ENCODE peak calls at places on chromosomes 13 and 19, in four cellular contexts. One of them, this sample, is unnamed.

GRCh38 chr13:71661921-71662320 is 205.1 kb downstream of the DACH1 start:
- DNase-seq in HepG2: no peak
- DNase-seq in GM12878: no peak
- DNase-seq in K562: no peak
- DNase-seq in this sample: no peak

GRCh38 chr13:25752957-25753540 is 298.8 kb downstream of the SHISA2 start:
- DNase-seq in K562: no peak
- DNase-seq in HepG2: no peak
- DNase-seq in GM12878: no peak
- DNase-seq in this sample: no peak

GRCh38 chr19:39778763-39779162 is at the start of gene LEUTX:
- DNase-seq in GM12878: peak
- DNase-seq in HepG2: no peak
- DNase-seq in K562: no peak
- DNase-seq in this sample: no peak

GRCh38 chr13:112573710-112574109 is 14.2 kb downstream of the TUBGCP3 start:
- DNase-seq in GM12878: no peak
- DNase-seq in K562: no peak
- DNase-seq in HepG2: no peak
- DNase-seq in this sample: no peak

GRCh38 chr19:20664917-20665781 is 3.8 kb upstream of the ZNF626 start:
- DNase-seq in GM12878: no peak
- DNase-seq in K562: no peak
- DNase-seq in HepG2: peak
- DNase-seq in this sample: no peak

GRCh38 chr13:50082426-50083283 is 67.4 kb downstream of the KCNRG start:
- DNase-seq in GM12878: peak
- DNase-seq in K562: peak
- DNase-seq in HepG2: peak
- DNase-seq in this sample: no peak

GRCh38 chr19:44308011-44308410 is 3.2 kb upstream of the ZNF235 start:
- DNase-seq in GM12878: no peak
- DNase-seq in K562: no peak
- DNase-seq in HepG2: no peak
- DNase-seq in this sample: no peak

GRCh38 chr13:99704390-99704789 is 203.1 kb downstream of the TM9SF2 start:
- DNase-seq in GM12878: no peak
- DNase-seq in HepG2: no peak
- DNase-seq in K562: no peak
- DNase-seq in this sample: no peak

GRCh38 chr13:99009987-99010551 is 32.2 kb upstream of the DOCK9 start:
- DNase-seq in HepG2: no peak
- DNase-seq in GM12878: no peak
- DNase-seq in K562: no peak
- DNase-seq in this sample: no peak

GRCh38 chr13:75635101-75635620 is 969 bp upstream of the LMO7 start:
- DNase-seq in K562: no peak
- DNase-seq in GM12878: no peak
- DNase-seq in HepG2: peak
- DNase-seq in this sample: no peak

GRCh38 chr19:47729468-47729798 is 15.9 kb upstream of the NOP53 start:
- DNase-seq in HepG2: no peak
- DNase-seq in K562: peak
- DNase-seq in GM12878: no peak
- DNase-seq in this sample: peak

GRCh38 chr19:2770055-2771013 is 12.7 kb downstream of the SGTA start:
- DNase-seq in K562: no peak
- DNase-seq in HepG2: no peak
- DNase-seq in GM12878: no peak
- DNase-seq in this sample: no peak

GRCh38 chr19:31214086-31214485 is 135.2 kb downstream of the TSHZ3 start:
- DNase-seq in K562: peak
- DNase-seq in GM12878: no peak
- DNase-seq in HepG2: no peak
- DNase-seq in this sample: no peak

GRCh38 chr13:112740502-112741131 is 50.8 kb downstream of the ATP11A start:
- DNase-seq in K562: peak
- DNase-seq in HepG2: no peak
- DNase-seq in GM12878: no peak
- DNase-seq in this sample: no peak

GRCh38 chr13:72174549-72174948 is 307.5 kb upstream of the DACH1 start:
- DNase-seq in GM12878: no peak
- DNase-seq in HepG2: no peak
- DNase-seq in K562: no peak
- DNase-seq in this sample: no peak

GRCh38 chr19:7099597-7099921 is 30.1 kb downstream of the ZNF557 start:
- DNase-seq in K562: no peak
- DNase-seq in GM12878: no peak
- DNase-seq in HepG2: no peak
- DNase-seq in this sample: no peak
- H3K9ac ChIP-seq in K562: peak
- H3K9ac ChIP-seq in GM12878: peak
- H3K9ac ChIP-seq in HepG2: peak
- H3K9ac ChIP-seq in this sample: peak

GRCh38 chr19:15841875-15842569 is 26.6 kb upstream of the OR10H1 start:
- DNase-seq in HepG2: no peak
- DNase-seq in K562: peak
- DNase-seq in GM12878: no peak
- DNase-seq in this sample: no peak

GRCh38 chr19:15840833-15841232 is 25.4 kb upstream of the OR10H1 start:
- DNase-seq in K562: no peak
- DNase-seq in GM12878: no peak
- DNase-seq in HepG2: no peak
- DNase-seq in this sample: no peak

GRCh38 chr19:15836345-15836594 is 20.8 kb upstream of the OR10H1 start:
- DNase-seq in HepG2: no peak
- DNase-seq in GM12878: no peak
- DNase-seq in K562: no peak
- DNase-seq in this sample: no peak

GRCh38 chr19:15831626-15832025 is 16.2 kb upstream of the OR10H1 start:
- DNase-seq in HepG2: no peak
- DNase-seq in GM12878: no peak
- DNase-seq in K562: no peak
- DNase-seq in this sample: no peak

GRCh38 chr19:15836595-15837398 is 21.3 kb upstream of the OR10H1 start:
- DNase-seq in GM12878: peak
- DNase-seq in K562: peak
- DNase-seq in HepG2: peak
- DNase-seq in this sample: no peak
- TF ChIP-seq HDAC6 in GM12878: peak
- TF ChIP-seq HDAC6 in K562: peak
- TF ChIP-seq HDAC6 in HepG2: no peak
- TF ChIP-seq HDAC6 in this sample: no peak

GRCh38 chr19:42831221-42832019 is 48.1 kb downstream of the PSG1 start:
- DNase-seq in HepG2: peak
- DNase-seq in K562: no peak
- DNase-seq in GM12878: no peak
- DNase-seq in this sample: no peak
- TF ChIP-seq CTCF in HepG2: no peak
- TF ChIP-seq CTCF in K562: no peak
- TF ChIP-seq CTCF in GM12878: no peak
- TF ChIP-seq CTCF in this sample: no peak

GRCh38 chr19:33298146-33298911 is 4.0 kb downstream of the CEBPA start:
- DNase-seq in GM12878: no peak
- DNase-seq in K562: no peak
- DNase-seq in HepG2: no peak
- DNase-seq in this sample: no peak

GRCh38 chr19:33301900-33302174 is 497 bp downstream of the CEBPA start:
- DNase-seq in K562: no peak
- DNase-seq in HepG2: no peak
- DNase-seq in GM12878: no peak
- DNase-seq in this sample: no peak

GRCh38 chr19:33299061-33299665 is 3.2 kb downstream of the CEBPA start:
- DNase-seq in HepG2: no peak
- DNase-seq in GM12878: no peak
- DNase-seq in K562: no peak
- DNase-seq in this sample: no peak

GRCh38 chr19:33301011-33301899 is 1.1 kb downstream of the CEBPA start:
- DNase-seq in GM12878: no peak
- DNase-seq in K562: no peak
- DNase-seq in HepG2: no peak
- DNase-seq in this sample: peak

GRCh38 chr19:33300016-33300981 is 2.0 kb downstream of the CEBPA start:
- DNase-seq in K562: no peak
- DNase-seq in HepG2: peak
- DNase-seq in GM12878: no peak
- DNase-seq in this sample: peak
- H3K9ac ChIP-seq in K562: no peak
- H3K9ac ChIP-seq in HepG2: peak
- H3K9ac ChIP-seq in GM12878: no peak
- H3K9ac ChIP-seq in this sample: no peak

GRCh38 chr19:583198-583967 is 6.3 kb upstream of the HCN2 start:
- DNase-seq in GM12878: no peak
- DNase-seq in HepG2: no peak
- DNase-seq in K562: no peak
- DNase-seq in this sample: no peak

GRCh38 chr19:583968-584239 is 5.8 kb upstream of the HCN2 start:
- DNase-seq in GM12878: no peak
- DNase-seq in HepG2: no peak
- DNase-seq in K562: no peak
- DNase-seq in this sample: no peak

GRCh38 chr19:582497-583197 is 7.0 kb upstream of the HCN2 start:
- DNase-seq in K562: no peak
- DNase-seq in GM12878: no peak
- DNase-seq in HepG2: no peak
- DNase-seq in this sample: no peak

GRCh38 chr19:585551-586110 is 4.0 kb upstream of the HCN2 start:
- DNase-seq in K562: no peak
- DNase-seq in GM12878: no peak
- DNase-seq in HepG2: no peak
- DNase-seq in this sample: no peak

GRCh38 chr19:584240-585001 is 5.3 kb upstream of the HCN2 start:
- DNase-seq in HepG2: no peak
- DNase-seq in K562: peak
- DNase-seq in GM12878: no peak
- DNase-seq in this sample: no peak
- TF ChIP-seq HDAC6 in HepG2: no peak
- TF ChIP-seq HDAC6 in K562: no peak
- TF ChIP-seq HDAC6 in GM12878: no peak
- TF ChIP-seq HDAC6 in this sample: no peak

GRCh38 chr19:6664916-6665315 is 5.0 kb downstream of the TNFSF14 start:
- DNase-seq in HepG2: no peak
- DNase-seq in K562: no peak
- DNase-seq in GM12878: no peak
- DNase-seq in this sample: no peak
- TF ChIP-seq CTCF in HepG2: no peak
- TF ChIP-seq CTCF in K562: no peak
- TF ChIP-seq CTCF in GM12878: no peak
- TF ChIP-seq CTCF in this sample: no peak

DNA sequence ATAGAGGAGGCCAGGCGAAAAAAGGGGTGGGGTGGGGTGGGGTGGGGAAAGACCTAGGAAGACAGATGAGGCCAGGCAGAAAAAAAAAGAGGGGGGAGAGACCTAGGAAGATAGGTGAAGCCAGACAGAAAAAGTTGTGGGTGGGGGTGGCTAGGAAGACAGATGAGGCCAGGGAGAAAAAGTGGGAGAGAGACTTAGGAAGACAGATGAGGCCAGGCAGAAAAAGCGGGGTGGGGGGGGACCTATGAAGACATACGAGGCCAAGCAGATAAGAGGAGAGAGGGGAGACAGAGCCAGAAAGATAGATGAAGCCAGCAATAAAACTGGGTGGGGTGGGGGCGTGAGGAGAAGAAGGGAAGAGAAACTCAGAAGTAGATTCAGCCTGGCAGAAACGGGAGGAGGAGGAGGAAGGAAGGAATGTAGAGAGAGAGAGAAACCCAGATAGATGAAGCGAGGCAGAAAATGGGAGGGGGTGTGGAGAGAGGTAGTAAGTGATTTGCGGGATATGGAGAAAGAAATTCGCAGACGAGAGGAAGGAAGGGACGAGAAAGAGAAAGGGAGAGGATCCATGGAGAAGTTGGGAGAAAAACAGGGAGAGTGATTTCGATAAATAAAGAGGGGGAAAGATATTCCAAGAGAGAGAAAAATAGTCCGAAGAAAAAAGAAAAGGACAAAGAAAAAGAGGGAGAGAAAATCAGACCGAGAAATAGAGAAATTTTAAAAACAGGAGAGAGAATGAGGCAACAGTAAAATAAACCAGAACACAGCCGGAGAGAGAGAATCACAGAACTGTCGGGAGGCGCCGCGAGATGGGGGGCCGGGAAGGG is 12.2 kb upstream of the CACNG6 start:
- DNase-seq in HepG2: no peak
- DNase-seq in GM12878: no peak
- DNase-seq in K562: no peak
- DNase-seq in this sample: no peak
- H3K9ac ChIP-seq in HepG2: no peak
- H3K9ac ChIP-seq in GM12878: no peak
- H3K9ac ChIP-seq in K562: no peak
- H3K9ac ChIP-seq in this sample: peak

DNA sequence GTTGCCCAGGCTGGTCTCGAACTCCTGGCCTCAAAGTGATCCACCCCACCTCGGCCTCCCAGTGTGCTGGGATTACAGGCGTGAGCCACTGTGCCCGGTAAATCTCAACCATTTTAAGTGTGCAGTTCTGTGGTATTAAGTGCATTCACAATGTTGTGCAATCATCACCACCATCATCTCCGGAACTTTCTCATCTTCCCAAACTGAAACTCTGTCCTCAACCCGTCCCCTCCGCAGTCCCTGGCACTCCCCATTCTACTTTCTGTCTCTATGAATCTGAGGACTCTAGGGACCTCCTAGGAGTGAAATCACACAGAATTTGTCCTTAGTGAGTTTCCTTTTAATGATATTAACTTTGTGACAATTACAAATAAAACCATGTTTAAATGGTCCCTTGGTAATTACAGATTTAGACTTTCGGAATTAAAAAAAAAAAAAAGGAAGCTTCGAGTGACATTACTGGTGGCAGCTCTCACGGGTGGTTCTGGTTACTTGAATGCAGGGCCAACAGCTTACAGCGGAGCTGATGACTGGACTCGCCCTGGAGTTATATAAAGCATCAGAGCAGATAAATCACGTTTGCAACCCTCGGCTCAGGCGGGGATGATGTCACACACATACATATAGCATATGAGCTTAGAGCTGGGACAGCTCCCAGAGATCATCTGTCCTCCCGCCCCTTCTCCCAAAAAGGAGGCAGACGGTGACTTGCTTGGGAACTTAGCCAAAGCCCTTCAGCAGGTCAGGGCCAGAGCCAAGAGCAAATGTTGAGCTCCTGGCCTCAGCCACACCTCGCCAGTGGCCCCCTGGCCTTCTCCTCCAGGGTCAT is 89.8 kb downstream of the ZNF557 start:
- DNase-seq in K562: no peak
- DNase-seq in GM12878: no peak
- DNase-seq in HepG2: no peak
- DNase-seq in this sample: no peak
- TF ChIP-seq HDAC6 in K562: no peak
- TF ChIP-seq HDAC6 in GM12878: no peak
- TF ChIP-seq HDAC6 in HepG2: no peak
- TF ChIP-seq HDAC6 in this sample: no peak

GRCh38 chr19:46404884-46405658 is 8.3 kb downstream of the CCDC8 start:
- DNase-seq in K562: peak
- DNase-seq in GM12878: no peak
- DNase-seq in HepG2: peak
- DNase-seq in this sample: no peak
- TF ChIP-seq CTCF in K562: peak
- TF ChIP-seq CTCF in GM12878: no peak
- TF ChIP-seq CTCF in HepG2: peak
- TF ChIP-seq CTCF in this sample: peak